ENCODE peak calls at places on chromosomes 5 and 9, in six cellular contexts. V, L, Y, T, X and Z are unnamed samples.

GRCh38 chr5:56097055-56097454 is 102.3 kb upstream of the IL6ST start:
- DNase-seq in V (no peak), T (no peak), X (no peak), L (no peak), Y (no peak), Z (no peak)

GRCh38 chr5:178279723-178280438 is 47.3 kb upstream of the PHYKPL start:
- DNase-seq in V (peak), L (peak), Y (peak), X (peak), T (peak), Z (peak)

GRCh38 chr5:35135239-35135700 is 87.5 kb upstream of the AGXT2 start:
- DNase-seq in L (no peak), V (no peak), Y (no peak), X (no peak), T (no peak), Z (no peak)

GRCh38 chr5:37975531-37975930 is 135.7 kb upstream of the GDNF start:
- DNase-seq in T (no peak), L (no peak), Y (no peak), X (no peak), V (no peak), Z (no peak)

GRCh38 chr5:149487672-149488071 is 63.6 kb downstream of the CSNK1A1 start:
- DNase-seq in T (no peak), L (no peak), X (no peak), V (no peak), Y (no peak), Z (no peak)

GRCh38 chr5:181281077-181281983 is 20.4 kb upstream of the TRIM52 start:
- DNase-seq in V (no peak), X (no peak), L (no peak), Y (no peak), T (no peak), Z (no peak)

GRCh38 chr9:78236511-78236950 is 656 bp downstream of the CEP78 start:
- DNase-seq in L (peak), V (no peak), T (no peak), Y (no peak), X (no peak), Z (peak)

GRCh38 chr5:10990626-10991025 is 229.6 kb upstream of the DAP start:
- DNase-seq in X (no peak), T (no peak), Y (no peak), L (no peak), V (no peak), Z (no peak)